ENCODE peak calls at places on chromosome 17, in ten cellular contexts. E is T-helper 1 cell; K is H54; V is fibroblast of the aortic adventitia; A is activated gamma-delta T cell treated with anti-CD3 and anti-CD28 coated beads, Interleukin-2, amount 50 U/mL, for 16 hours; M is non-pigmented ciliary epithelial cell; Q is anterior cingulate cortex; H is ureter; W is GM10248; D is psoas muscle. L is an unnamed sample.

GRCh38 chr17:10842658-10843057 is 4.8 kb upstream of the PIRT start:
- DNase-seq in E (no peak), K (no peak), V (no peak), A (no peak), M (no peak), Q (no peak), H (no peak), W (no peak), D (no peak), L (no peak)

GRCh38 chr17:57086069-57086930 is 1.3 kb downstream of the AKAP1 start:
- DNase-seq in E (peak; percentile 6), K (peak; percentile 61), V (peak; percentile 14), A (no peak), M (no peak), Q (no peak), H (no peak), W (peak; percentile 26), D (peak; percentile 64), L (peak; percentile 40)

GRCh38 chr17:4074831-4075495 is 67.9 kb downstream of the ZZEF1 start:
- DNase-seq in E (no peak), K (peak; percentile 34), V (peak; percentile 55), A (no peak), M (no peak), Q (no peak), H (no peak), W (peak; percentile 56), D (no peak), L (peak; percentile 53)

GRCh38 chr17:3920940-3921852 is 4.9 kb upstream of the P2RX1 start:
- DNase-seq in E (no peak), K (no peak), V (peak; percentile 80), A (no peak), M (no peak), Q (no peak), H (no peak), W (no peak), D (no peak), L (no peak)

GRCh38 chr17:74601944-74602572 is 10.0 kb upstream of the CD300LD start:
- DNase-seq in E (no peak), K (peak; percentile 61), V (peak; percentile 39), A (no peak), M (no peak), Q (no peak), H (no peak), W (peak; percentile 65), D (no peak), L (peak; percentile 18)

GRCh38 chr17:62616993-62617893 is 10.2 kb upstream of the MRC2 start:
- DNase-seq in E (no peak), K (no peak), V (no peak), A (no peak), M (no peak), Q (no peak), H (no peak), W (no peak), D (no peak), L (no peak)

GRCh38 chr17:81741594-81742452 is 29.7 kb downstream of the SLC25A10 start:
- DNase-seq in E (no peak), K (no peak), V (no peak), A (no peak), M (no peak), Q (no peak), H (no peak), W (no peak), D (no peak), L (no peak)

GRCh38 chr17:45394913-45395568 is 37.6 kb downstream of the ARHGAP27 start:
- DNase-seq in E (no peak), K (peak; percentile 72), V (peak; percentile 85), A (peak; percentile 11), M (peak; percentile 55), Q (peak; percentile 12), H (peak; percentile 73), W (peak; percentile 75), D (peak; percentile 82), L (peak; percentile 75)

GRCh38 chr17:33521784-33522183 is 228.7 kb upstream of the ASIC2 start:
- DNase-seq in E (no peak), K (no peak), V (no peak), A (no peak), M (no peak), Q (no peak), H (no peak), W (no peak), D (no peak), L (peak; percentile 22)

GRCh38 chr17:43042025-43042424 is 17.0 kb downstream of the RND2 start:
- DNase-seq in E (no peak), K (no peak), V (no peak), A (no peak), M (no peak), Q (no peak), H (no peak), W (no peak), D (no peak), L (no peak)

GRCh38 chr17:83125515-83126274 is 46.3 kb downstream of the METRNL start:
- DNase-seq in E (no peak), K (no peak), V (no peak), A (no peak), M (no peak), Q (no peak), H (no peak), W (no peak), D (peak; percentile 73), L (no peak)

GRCh38 chr17:33493566-33493965 is 200.5 kb upstream of the ASIC2 start:
- DNase-seq in E (no peak), K (no peak), V (no peak), A (no peak), M (no peak), Q (no peak), H (no peak), W (no peak), D (no peak), L (no peak)

GRCh38 chr17:29728490-29728889 is 105.8 kb upstream of the CORO6 start:
- DNase-seq in E (no peak), K (no peak), V (no peak), A (no peak), M (no peak), Q (no peak), H (no peak), W (no peak), D (no peak), L (no peak)

GRCh38 chr17:81550830-81551457 is 1.2 kb downstream of the FAAP100 start:
- DNase-seq in E (no peak), K (no peak), V (no peak), A (no peak), M (no peak), Q (no peak), H (no peak), W (no peak), D (peak; percentile 51), L (no peak)

GRCh38 chr17:29590261-29590978 is 972 bp upstream of the GIT1 start:
- DNase-seq in E (no peak), K (peak; percentile 42), V (peak; percentile 66), A (no peak), M (no peak), Q (no peak), H (no peak), W (no peak), D (no peak), L (peak; percentile 87)

GRCh38 chr17:50944054-50944901 is 78.1 kb upstream of the TOB1 start:
- DNase-seq in E (peak; percentile 70), K (peak; percentile 91), V (no peak), A (peak; percentile 51), M (no peak), Q (peak; percentile 27), H (peak; percentile 92), W (peak; percentile 71), D (peak; percentile 92), L (peak; percentile 65)

GRCh38 chr17:59427425-59427921 is 96.0 kb downstream of the YPEL2 start:
- DNase-seq in E (no peak), K (peak; percentile 28), V (peak; percentile 69), A (no peak), M (no peak), Q (peak; percentile 16), H (no peak), W (peak; percentile 50), D (no peak), L (no peak)

GRCh38 chr17:11925271-11926021 is 71.8 kb downstream of the ZNF18 start:
- DNase-seq in E (no peak), K (no peak), V (no peak), A (no peak), M (no peak), Q (no peak), H (no peak), W (no peak), D (no peak), L (peak; percentile 12)

GRCh38 chr17:41666336-41666680 is 22.4 kb upstream of the EIF1 start:
- DNase-seq in E (peak; percentile 73), K (peak; percentile 30), V (peak; percentile 33), A (peak; percentile 46), M (no peak), Q (no peak), H (no peak), W (peak; percentile 56), D (peak; percentile 56), L (peak; percentile 44)

GRCh38 chr17:21460358-21460757 is 84.2 kb downstream of the KCNJ12 start:
- DNase-seq in E (no peak), K (no peak), V (no peak), A (no peak), M (peak; percentile 54), Q (no peak), H (no peak), W (no peak), D (no peak), L (no peak)

GRCh38 chr17:47621293-47622178 is 28.2 kb upstream of the KPNB1 start:
- DNase-seq in E (no peak), K (peak; percentile 87), V (peak; percentile 88), A (no peak), M (peak; percentile 88), Q (no peak), H (no peak), W (no peak), D (peak; percentile 78), L (peak; percentile 73)

GRCh38 chr17:50380369-50381259 is 7.6 kb downstream of the EME1 start:
- DNase-seq in E (no peak), K (no peak), V (no peak), A (no peak), M (no peak), Q (no peak), H (no peak), W (no peak), D (no peak), L (no peak)

GRCh38 chr17:40554646-40555295 is 10.5 kb downstream of the CCR7 start:
- DNase-seq in E (no peak), K (no peak), V (no peak), A (no peak), M (no peak), Q (no peak), H (peak; percentile 42), W (no peak), D (peak; percentile 53), L (no peak)

GRCh38 chr17:78973792-78974520 is 5.8 kb downstream of the LGALS3BP start:
- DNase-seq in E (no peak), K (no peak), V (no peak), A (no peak), M (no peak), Q (no peak), H (no peak), W (no peak), D (no peak), L (no peak)

GRCh38 chr17:57582881-57583756 is 162.0 kb downstream of the CCDC182 start:
- DNase-seq in E (no peak), K (no peak), V (no peak), A (no peak), M (no peak), Q (no peak), H (no peak), W (no peak), D (no peak), L (no peak)

GRCh38 chr17:59330314-59330942 is 1.0 kb upstream of the YPEL2 start:
- DNase-seq in E (no peak), K (no peak), V (no peak), A (no peak), M (no peak), Q (no peak), H (peak; percentile 66), W (no peak), D (peak; percentile 58), L (no peak)

GRCh38 chr17:81907219-81908145 is 3.7 kb downstream of the PCYT2 start:
- DNase-seq in E (no peak), K (no peak), V (no peak), A (no peak), M (no peak), Q (no peak), H (no peak), W (no peak), D (peak; percentile 89), L (no peak)

GRCh38 chr17:58377005-58377660 is 25.1 kb upstream of the SUPT4H1 start:
- DNase-seq in E (no peak), K (no peak), V (no peak), A (no peak), M (no peak), Q (no peak), H (peak; percentile 79), W (no peak), D (no peak), L (no peak)

L was measured in A673.